ENCODE peak calls at places on chromosomes 12 and 14, in five cellular contexts. Z is keratinocyte, R is colonic mucosa, K is heart left ventricle, G is upper lobe of left lung. J is an unnamed sample. For H3K4me1, the result is how much of the 10 kb centered on the place peaks cover.

GRCh38 chr14:106848330-106849121 is 1322.1 kb downstream of the TMEM121 start:
- DNase-seq in Z (no peak), R (peak), K (no peak), G (no peak), J (peak)

GRCh38 chr12:2801044-2801783 is 6.4 kb downstream of the FKBP4 start:
- DNase-seq in Z (no peak), R (no peak), K (peak), G (no peak), J (no peak)

GRCh38 chr12:3227076-3227975 is 150.1 kb downstream of the TSPAN9 start:
- DNase-seq in Z (no peak), R (no peak), K (no peak), G (no peak), J (no peak)

GRCh38 chr14:104510794-104511611 is 68.6 kb upstream of the C14orf180 start:
- DNase-seq in Z (no peak), R (no peak), K (peak), G (no peak), J (no peak)

GRCh38 chr12:3020850-3021435 is 56.2 kb upstream of the TSPAN9 start:
- DNase-seq in Z (no peak), R (no peak), K (no peak), G (no peak), J (no peak)

GRCh38 chr12:94208433-94208921 is 60.1 kb downstream of the PLXNC1 start:
- DNase-seq in Z (no peak), R (no peak), K (no peak), G (no peak), J (no peak)

GRCh38 chr14:49971156-49972141 is 78.6 kb downstream of the ARF6 start:
- DNase-seq in Z (no peak), R (peak), K (no peak), G (no peak), J (peak)

GRCh38 chr12:96371787-96372699 is 28.2 kb downstream of the CDK17 start:
- DNase-seq in Z (no peak), R (no peak), K (no peak), G (no peak), J (no peak)

GRCh38 chr12:8784464-8784863 is 38.0 kb upstream of the A2ML1 start:
- DNase-seq in Z (no peak), R (no peak), K (no peak), G (no peak), J (no peak)

GRCh38 chr14:92726135-92726932 is 22.1 kb downstream of the LGMN start:
- DNase-seq in Z (no peak), R (peak), K (peak), G (peak), J (peak)

DNA sequence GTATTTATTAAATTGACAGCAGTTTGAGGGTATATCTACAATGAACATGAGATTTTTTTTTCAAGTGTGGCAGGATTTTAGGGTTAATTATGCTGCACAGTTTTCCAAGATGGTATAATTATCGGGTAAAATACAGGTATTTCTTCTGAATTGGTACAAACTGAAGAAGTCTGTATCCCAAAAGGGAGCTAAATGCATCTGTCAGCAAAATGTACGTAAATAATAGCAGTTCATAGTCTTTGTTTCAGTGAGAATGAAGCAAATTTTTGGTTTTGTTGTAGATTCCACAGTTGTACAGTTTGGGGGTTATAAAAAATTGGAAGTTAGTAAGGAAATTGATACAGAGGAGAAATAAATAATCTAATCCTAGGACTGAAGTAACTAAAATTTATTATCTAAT is 63.3 kb downstream of the RAD52 start:
- DNase-seq in Z (no peak), R (no peak), K (no peak), G (no peak), J (no peak)
- H3K4me1 ChIP-seq in Z (under half), R (under half), K (under half), G (under half), J (under half)

DNA sequence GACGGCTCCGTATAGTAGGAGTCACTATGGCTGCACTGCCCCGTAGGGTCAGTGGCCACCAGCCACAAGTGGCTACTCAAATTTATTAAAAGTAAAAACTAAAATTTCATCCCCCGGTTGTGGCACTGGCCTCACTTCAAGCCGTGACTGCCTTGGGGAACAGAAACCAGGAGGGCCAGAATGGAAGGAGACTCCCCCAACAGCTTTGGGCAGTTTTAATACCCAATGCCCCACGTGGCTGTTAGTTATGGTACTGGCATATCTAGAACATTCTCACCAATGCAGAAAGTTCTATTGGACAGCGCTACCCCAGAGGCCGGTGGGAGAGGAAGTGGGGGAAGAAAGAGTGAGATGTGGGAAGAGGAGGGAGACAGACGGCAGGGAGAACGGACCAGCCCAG is 6.2 kb downstream of the NCOR2 start:
- DNase-seq in Z (no peak), R (no peak), K (no peak), G (no peak), J (no peak)
- H3K4me1 ChIP-seq in Z (under half), R (under half), K (half or more), G (half or more), J (half or more)

DNA sequence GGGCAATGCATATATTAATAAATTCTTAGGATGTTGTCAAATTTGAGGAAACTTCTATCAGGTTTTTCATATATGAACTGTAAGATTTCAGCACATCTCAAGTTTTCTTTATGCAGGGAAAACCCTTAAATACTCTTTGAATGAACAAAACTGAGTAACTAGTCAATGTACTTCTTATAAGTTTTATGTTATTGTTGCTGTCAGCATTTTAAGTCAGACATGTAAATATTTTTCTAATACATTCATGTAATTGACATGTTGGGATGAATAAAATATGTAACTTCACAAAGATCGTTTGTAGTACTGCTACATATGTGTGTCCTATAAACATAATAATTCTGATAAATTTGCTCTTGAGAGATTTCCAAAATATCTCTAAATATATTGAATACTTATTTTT is 109.6 kb downstream of the BMP4 start:
- DNase-seq in Z (no peak), R (no peak), K (no peak), G (no peak), J (no peak)
- H3K4me1 ChIP-seq in Z (under half), R (under half), K (under half), G (under half), J (under half)

GRCh38 chr12:101747695-101748094 is 8.4 kb upstream of the SYCP3 start:
- DNase-seq in Z (no peak), R (no peak), K (no peak), G (no peak), J (no peak)
- H3K4me1 ChIP-seq in Z (under half), R (under half), K (under half), G (under half), J (under half)

GRCh38 chr12:15776532-15776931 is 12.7 kb downstream of the EPS8 start:
- DNase-seq in Z (no peak), R (no peak), K (no peak), G (no peak), J (no peak)
- H3K4me1 ChIP-seq in Z (under half), R (under half), K (under half), G (under half), J (under half)

GRCh38 chr12:87509233-87509820 is 519.9 kb downstream of the C12orf50 start:
- DNase-seq in Z (peak), R (no peak), K (no peak), G (no peak), J (no peak)
- H3K4me1 ChIP-seq in Z (under half), R (under half), K (under half), G (under half), J (under half)

GRCh38 chr14:69695664-69696527 is 71.0 kb upstream of the SRSF5 start:
- DNase-seq in Z (no peak), R (peak), K (no peak), G (peak), J (peak)
- H3K4me1 ChIP-seq in Z (under half), R (under half), K (half or more), G (half or more), J (half or more)

DNA sequence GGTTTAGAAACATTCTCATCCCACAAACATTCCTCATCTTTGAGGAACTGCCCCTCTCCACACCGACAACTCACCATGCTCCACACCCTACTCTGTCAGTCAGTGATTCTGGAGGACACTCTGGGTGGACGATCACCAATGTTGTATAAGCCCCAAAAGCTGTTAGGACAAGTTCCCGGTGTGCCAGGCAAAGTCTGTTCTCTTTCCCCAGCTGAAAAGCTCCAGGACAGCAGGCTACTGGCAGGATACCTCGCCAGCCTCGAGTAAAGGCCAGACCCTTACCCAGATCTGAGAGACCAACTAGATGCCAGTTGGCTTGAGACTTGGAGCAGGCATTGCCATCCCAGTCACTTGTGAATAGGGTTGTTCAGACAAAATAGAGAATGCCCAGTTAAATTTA is 12.0 kb downstream of the KRT5 start:
- DNase-seq in Z (no peak), R (no peak), K (no peak), G (no peak), J (no peak)
- H3K4me1 ChIP-seq in Z (under half), R (under half), K (under half), G (under half), J (under half)

DNA sequence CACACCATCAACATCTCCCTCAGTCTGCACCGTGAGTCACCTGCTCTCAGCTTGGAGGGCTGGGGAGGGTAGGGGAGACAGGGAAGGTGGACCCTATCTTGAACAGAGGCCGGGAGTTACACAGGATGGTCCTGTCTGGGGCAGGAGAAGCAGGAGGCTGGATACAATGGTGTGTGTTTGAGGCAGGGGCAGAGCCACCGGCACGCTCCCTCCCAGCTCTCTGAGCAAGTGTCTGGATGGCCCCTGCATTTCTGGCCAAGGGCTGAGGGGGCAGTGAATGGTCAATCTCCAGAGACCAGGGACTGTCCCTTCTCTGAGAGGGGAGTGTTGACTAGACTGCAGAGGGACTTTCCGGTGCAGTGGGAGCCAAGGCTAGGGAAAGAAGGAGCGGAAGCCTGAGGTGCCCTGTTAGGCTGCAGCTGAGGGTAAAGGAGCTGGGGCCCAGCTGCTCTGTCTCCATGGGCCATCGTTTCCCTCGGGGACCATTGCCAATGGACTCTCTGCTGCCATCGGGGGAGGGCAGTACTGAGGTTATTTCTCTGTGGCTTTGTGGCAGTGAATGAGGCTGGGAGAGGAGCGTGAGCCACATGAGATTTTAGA is 1.9 kb downstream of the LRP1-AS start:
- DNase-seq in Z (no peak), R (no peak), K (no peak), G (no peak), J (no peak)
- H3K4me1 ChIP-seq in Z (under half), R (under half), K (half or more), G (half or more), J (under half)